ENCODE peak calls at places on chromosomes 4 and X, in ten cellular contexts. One of them, this sample, is unnamed.

GRCh38 chr4:158826882-158827281 is 58.1 kb downstream of the FNIP2 start:
- DNase-seq in ELR: no peak
- DNase-seq in activated B cell treated with CpG ODN at 0.5 μM for 24 hours: no peak
- DNase-seq in GM12865: no peak
- DNase-seq in fibroblast of the aortic adventitia: no peak
- DNase-seq in Ammon's horn: no peak
- DNase-seq in astrocyte of the hippocampus: no peak
- DNase-seq in stimulated activated CD4-positive, alpha-beta T cell treated with anti-CD3 and anti-CD28 coated beads, Interleukin-12 subunit alpha, Interleukin-12 subunit beta, amount 100 ng/mL, for 24 hours: no peak
- DNase-seq in cardiac septum: no peak
- DNase-seq in activated CD4-positive, alpha-beta T cell treated with anti-CD3 and anti-CD28 coated beads, Interleukin-2, amount 10 ng/mL, durations not matched to agents 7 days and 5 days: no peak
- DNase-seq in this sample: no peak

GRCh38 chr4:46505131-46505530 is 115.2 kb upstream of the GABRA2 start:
- DNase-seq in astrocyte of the hippocampus: no peak
- DNase-seq in activated CD4-positive, alpha-beta T cell treated with anti-CD3 and anti-CD28 coated beads, Interleukin-2, amount 10 ng/mL, durations not matched to agents 7 days and 5 days: no peak
- DNase-seq in GM12865: no peak
- DNase-seq in fibroblast of the aortic adventitia: no peak
- DNase-seq in cardiac septum: no peak
- DNase-seq in Ammon's horn: no peak
- DNase-seq in activated B cell treated with CpG ODN at 0.5 μM for 24 hours: no peak
- DNase-seq in ELR: no peak
- DNase-seq in stimulated activated CD4-positive, alpha-beta T cell treated with anti-CD3 and anti-CD28 coated beads, Interleukin-12 subunit alpha, Interleukin-12 subunit beta, amount 100 ng/mL, for 24 hours: no peak
- DNase-seq in this sample: no peak

GRCh38 chr4:88327669-88328068 is 43.3 kb upstream of the PPM1K start:
- DNase-seq in Ammon's horn: no peak
- DNase-seq in cardiac septum: no peak
- DNase-seq in fibroblast of the aortic adventitia: no peak
- DNase-seq in GM12865: no peak
- DNase-seq in activated CD4-positive, alpha-beta T cell treated with anti-CD3 and anti-CD28 coated beads, Interleukin-2, amount 10 ng/mL, durations not matched to agents 7 days and 5 days: no peak
- DNase-seq in stimulated activated CD4-positive, alpha-beta T cell treated with anti-CD3 and anti-CD28 coated beads, Interleukin-12 subunit alpha, Interleukin-12 subunit beta, amount 100 ng/mL, for 24 hours: no peak
- DNase-seq in activated B cell treated with CpG ODN at 0.5 μM for 24 hours: no peak
- DNase-seq in astrocyte of the hippocampus: no peak
- DNase-seq in ELR: no peak
- DNase-seq in this sample: no peak

GRCh38 chr4:94455081-94455480 is 3.3 kb downstream of the PDLIM5 start:
- DNase-seq in stimulated activated CD4-positive, alpha-beta T cell treated with anti-CD3 and anti-CD28 coated beads, Interleukin-12 subunit alpha, Interleukin-12 subunit beta, amount 100 ng/mL, for 24 hours: no peak
- DNase-seq in activated B cell treated with CpG ODN at 0.5 μM for 24 hours: no peak
- DNase-seq in activated CD4-positive, alpha-beta T cell treated with anti-CD3 and anti-CD28 coated beads, Interleukin-2, amount 10 ng/mL, durations not matched to agents 7 days and 5 days: no peak
- DNase-seq in GM12865: no peak
- DNase-seq in cardiac septum: no peak
- DNase-seq in ELR: peak; percentile 78
- DNase-seq in Ammon's horn: peak; percentile 16
- DNase-seq in fibroblast of the aortic adventitia: peak; percentile 86
- DNase-seq in astrocyte of the hippocampus: peak; percentile 67
- DNase-seq in this sample: no peak

GRCh38 chrX:39691724-39692123 is 406.0 kb downstream of the BCOR start:
- DNase-seq in GM12865: no peak
- DNase-seq in astrocyte of the hippocampus: no peak
- DNase-seq in stimulated activated CD4-positive, alpha-beta T cell treated with anti-CD3 and anti-CD28 coated beads, Interleukin-12 subunit alpha, Interleukin-12 subunit beta, amount 100 ng/mL, for 24 hours: no peak
- DNase-seq in Ammon's horn: no peak
- DNase-seq in ELR: no peak
- DNase-seq in cardiac septum: no peak
- DNase-seq in activated CD4-positive, alpha-beta T cell treated with anti-CD3 and anti-CD28 coated beads, Interleukin-2, amount 10 ng/mL, durations not matched to agents 7 days and 5 days: no peak
- DNase-seq in activated B cell treated with CpG ODN at 0.5 μM for 24 hours: no peak
- DNase-seq in fibroblast of the aortic adventitia: no peak
- DNase-seq in this sample: no peak

GRCh38 chrX:131746491-131746968 is 202.7 kb downstream of the OR13H1 start:
- DNase-seq in ELR: peak; percentile 48
- DNase-seq in activated B cell treated with CpG ODN at 0.5 μM for 24 hours: no peak
- DNase-seq in Ammon's horn: no peak
- DNase-seq in astrocyte of the hippocampus: peak; percentile 87
- DNase-seq in cardiac septum: peak; percentile 84
- DNase-seq in activated CD4-positive, alpha-beta T cell treated with anti-CD3 and anti-CD28 coated beads, Interleukin-2, amount 10 ng/mL, durations not matched to agents 7 days and 5 days: no peak
- DNase-seq in fibroblast of the aortic adventitia: peak; percentile 96
- DNase-seq in stimulated activated CD4-positive, alpha-beta T cell treated with anti-CD3 and anti-CD28 coated beads, Interleukin-12 subunit alpha, Interleukin-12 subunit beta, amount 100 ng/mL, for 24 hours: no peak
- DNase-seq in GM12865: peak; percentile 36
- DNase-seq in this sample: peak; percentile 97

GRCh38 chr4:111283066-111283677 is 660.3 kb upstream of the PITX2 start:
- DNase-seq in GM12865: peak; percentile 71
- DNase-seq in activated B cell treated with CpG ODN at 0.5 μM for 24 hours: peak; percentile 15
- DNase-seq in ELR: peak; percentile 63
- DNase-seq in stimulated activated CD4-positive, alpha-beta T cell treated with anti-CD3 and anti-CD28 coated beads, Interleukin-12 subunit alpha, Interleukin-12 subunit beta, amount 100 ng/mL, for 24 hours: peak; percentile 0
- DNase-seq in astrocyte of the hippocampus: peak; percentile 53
- DNase-seq in Ammon's horn: peak; percentile 32
- DNase-seq in activated CD4-positive, alpha-beta T cell treated with anti-CD3 and anti-CD28 coated beads, Interleukin-2, amount 10 ng/mL, durations not matched to agents 7 days and 5 days: peak; percentile 49
- DNase-seq in fibroblast of the aortic adventitia: peak; percentile 70
- DNase-seq in cardiac septum: no peak
- DNase-seq in this sample: peak; percentile 79

GRCh38 chrX:39456894-39457600 is 640.7 kb downstream of the BCOR start:
- DNase-seq in activated CD4-positive, alpha-beta T cell treated with anti-CD3 and anti-CD28 coated beads, Interleukin-2, amount 10 ng/mL, durations not matched to agents 7 days and 5 days: no peak
- DNase-seq in cardiac septum: no peak
- DNase-seq in stimulated activated CD4-positive, alpha-beta T cell treated with anti-CD3 and anti-CD28 coated beads, Interleukin-12 subunit alpha, Interleukin-12 subunit beta, amount 100 ng/mL, for 24 hours: no peak
- DNase-seq in fibroblast of the aortic adventitia: peak; percentile 24
- DNase-seq in Ammon's horn: no peak
- DNase-seq in astrocyte of the hippocampus: peak; percentile 24
- DNase-seq in ELR: no peak
- DNase-seq in GM12865: no peak
- DNase-seq in activated B cell treated with CpG ODN at 0.5 μM for 24 hours: no peak
- DNase-seq in this sample: no peak

GRCh38 chrX:39335447-39336235 is 534.4 kb downstream of the MID1IP1 start:
- DNase-seq in Ammon's horn: no peak
- DNase-seq in activated B cell treated with CpG ODN at 0.5 μM for 24 hours: no peak
- DNase-seq in ELR: no peak
- DNase-seq in stimulated activated CD4-positive, alpha-beta T cell treated with anti-CD3 and anti-CD28 coated beads, Interleukin-12 subunit alpha, Interleukin-12 subunit beta, amount 100 ng/mL, for 24 hours: no peak
- DNase-seq in cardiac septum: no peak
- DNase-seq in astrocyte of the hippocampus: peak; percentile 12
- DNase-seq in GM12865: no peak
- DNase-seq in fibroblast of the aortic adventitia: no peak
- DNase-seq in activated CD4-positive, alpha-beta T cell treated with anti-CD3 and anti-CD28 coated beads, Interleukin-2, amount 10 ng/mL, durations not matched to agents 7 days and 5 days: no peak
- DNase-seq in this sample: no peak

This sample was measured in Karpas-422.